ENCODE peak calls at places on chromosomes 6 and 20, in nine cellular contexts. V is stimulated activated naive CD8-positive, alpha-beta T cell treated with anti-CD3 and anti-CD28 coated beads, Interleukin-15, amount 100 ng/mL, for 72 hours; A is fibroblast of the conjunctiva; L is nephron progenitor cell; G is activated CD8-positive, alpha-beta memory T cell treated with anti-CD3 and anti-CD28 coated beads for 1 hour; P is GM10248; E is effector CD4-positive, alpha-beta T cell; Y is NCI-H69; X is iris pigment epithelial cell. J is an unnamed sample.

GRCh38 chr6:15079288-15079817 is 166.5 kb upstream of the JARID2 start:
- DNase-seq in E (no peak), Y (no peak), G (no peak), P (no peak), X (no peak), V (no peak), A (no peak), L (peak), J (no peak)

GRCh38 chr6:47075741-47076421 is 33.7 kb upstream of the ADGRF1 start:
- DNase-seq in A (no peak), P (no peak), E (no peak), V (no peak), L (no peak), X (no peak), G (no peak), Y (no peak), J (no peak)

GRCh38 chr6:5113096-5113495 is 28.0 kb downstream of the PPP1R3G start:
- DNase-seq in E (no peak), Y (no peak), L (no peak), X (no peak), V (no peak), G (no peak), A (no peak), P (no peak), J (no peak)

GRCh38 chr20:19690462-19690861 is 67.6 kb upstream of the RIN2 start:
- DNase-seq in A (no peak), V (no peak), G (no peak), P (no peak), Y (no peak), L (no peak), E (no peak), X (no peak), J (no peak)

GRCh38 chr6:11653028-11653583 is 115.6 kb downstream of the TMEM170B start:
- DNase-seq in L (no peak), X (peak), G (no peak), Y (peak), E (no peak), P (peak), V (peak), A (peak), J (peak)

GRCh38 chr20:47676219-47676721 is 109.0 kb downstream of the SULF2 start:
- DNase-seq in X (no peak), P (no peak), V (no peak), E (no peak), G (no peak), Y (no peak), L (no peak), A (no peak), J (no peak)

GRCh38 chr6:3304500-3305215 is 45.9 kb downstream of the PSMG4 start:
- DNase-seq in G (no peak), P (no peak), E (no peak), L (no peak), Y (no peak), A (no peak), X (no peak), V (no peak), J (no peak)

GRCh38 chr6:157317129-157317814 is 6.0 kb downstream of the TMEM242 start:
- DNase-seq in A (peak), X (peak), G (no peak), Y (no peak), L (no peak), P (no peak), V (no peak), E (no peak), J (no peak)

GRCh38 chr6:30678964-30679726 is 6.3 kb upstream of the DHX16 start:
- DNase-seq in V (peak), Y (peak), A (peak), E (peak), P (peak), X (peak), L (peak), G (peak), J (peak)

GRCh38 chr6:8904754-8905153 is 469.4 kb upstream of the SLC35B3 start:
- DNase-seq in G (no peak), P (no peak), V (no peak), X (peak), E (no peak), A (no peak), Y (peak), L (no peak), J (no peak)

GRCh38 chr6:33755070-33755869 is 8.6 kb upstream of the IP6K3 start:
- DNase-seq in V (no peak), Y (peak), G (no peak), P (no peak), A (no peak), E (no peak), L (peak), X (no peak), J (no peak)

GRCh38 chr20:61340157-61340556 is 88.1 kb downstream of the CDH4 start:
- DNase-seq in E (no peak), Y (no peak), G (no peak), A (no peak), V (no peak), X (no peak), L (no peak), P (no peak), J (no peak)

GRCh38 chr6:112218563-112218962 is 35.8 kb downstream of the LAMA4 start:
- DNase-seq in P (no peak), E (no peak), L (no peak), G (no peak), A (peak), Y (peak), X (peak), V (no peak), J (no peak)

GRCh38 chr6:16805190-16805860 is 44.1 kb upstream of the ATXN1 start:
- DNase-seq in X (peak), Y (peak), P (no peak), A (no peak), E (no peak), L (no peak), G (no peak), V (no peak), J (no peak)

GRCh38 chr20:43842126-43843020 is 72.3 kb upstream of the TOX2 start:
- DNase-seq in X (no peak), E (no peak), A (no peak), L (no peak), P (no peak), Y (no peak), G (no peak), V (no peak), J (no peak)

GRCh38 chr6:47484616-47485015 is 7.0 kb downstream of the CD2AP start:
- DNase-seq in A (peak), Y (peak), L (no peak), G (no peak), E (no peak), X (peak), V (no peak), P (no peak), J (no peak)